ENCODE peak calls at places on chromosomes 2 and 18, in six cellular contexts. One of them, this sample, is unnamed.

GRCh38 chr2:238747114-238747513 is 100.8 kb upstream of the TWIST2 start:
- DNase-seq in HCT116: no peak
- DNase-seq in HepG2: no peak
- DNase-seq in H1: no peak
- DNase-seq in K562: no peak
- DNase-seq in GM12878: no peak
- DNase-seq in this sample: no peak

GRCh38 chr2:46213906-46214305 is 83.3 kb upstream of the EPAS1 start:
- DNase-seq in HCT116: no peak
- DNase-seq in HepG2: no peak
- DNase-seq in H1: no peak
- DNase-seq in K562: no peak
- DNase-seq in GM12878: no peak
- DNase-seq in this sample: no peak

GRCh38 chr18:8668381-8668780 is 37.0 kb upstream of the MTCL1 start:
- DNase-seq in HCT116: no peak
- DNase-seq in HepG2: no peak
- DNase-seq in H1: no peak
- DNase-seq in K562: no peak
- DNase-seq in GM12878: no peak
- DNase-seq in this sample: no peak

GRCh38 chr18:42289526-42289925 is 334.5 kb downstream of the PIK3C3 start:
- DNase-seq in HCT116: no peak
- DNase-seq in HepG2: no peak
- DNase-seq in H1: no peak
- DNase-seq in K562: no peak
- DNase-seq in GM12878: no peak
- DNase-seq in this sample: no peak

GRCh38 chr2:1867141-1867540 is 122.8 kb upstream of the PXDN start:
- DNase-seq in HCT116: no peak
- DNase-seq in HepG2: no peak
- DNase-seq in H1: no peak
- DNase-seq in K562: no peak
- DNase-seq in GM12878: no peak
- DNase-seq in this sample: no peak

GRCh38 chr2:97748397-97748796 is 35.0 kb downstream of the ZAP70 start:
- DNase-seq in HCT116: no peak
- DNase-seq in HepG2: peak; percentile 67
- DNase-seq in H1: peak; percentile 57
- DNase-seq in K562: peak; percentile 84
- DNase-seq in GM12878: no peak
- DNase-seq in this sample: peak; percentile 77

GRCh38 chr18:48136051-48136543 is 205.6 kb upstream of the SMAD2 start:
- DNase-seq in HCT116: no peak
- DNase-seq in HepG2: no peak
- DNase-seq in H1: no peak
- DNase-seq in K562: no peak
- DNase-seq in GM12878: no peak
- DNase-seq in this sample: no peak

GRCh38 chr18:69951182-69951581 is 3.5 kb upstream of the CD226 start:
- DNase-seq in HCT116: no peak
- DNase-seq in HepG2: peak; percentile 9
- DNase-seq in H1: no peak
- DNase-seq in K562: no peak
- DNase-seq in GM12878: no peak
- DNase-seq in this sample: no peak

GRCh38 chr2:123500346-123500745 is 524.7 kb upstream of the CNTNAP5 start:
- DNase-seq in HCT116: no peak
- DNase-seq in HepG2: no peak
- DNase-seq in H1: no peak
- DNase-seq in K562: no peak
- DNase-seq in GM12878: no peak
- DNase-seq in this sample: no peak

GRCh38 chr18:39845086-39845485 is 2109.9 kb upstream of the PIK3C3 start:
- DNase-seq in HCT116: no peak
- DNase-seq in HepG2: no peak
- DNase-seq in H1: no peak
- DNase-seq in K562: no peak
- DNase-seq in GM12878: no peak
- DNase-seq in this sample: no peak

GRCh38 chr2:51000849-51001617 is 30.9 kb downstream of the NRXN1 start:
- DNase-seq in HCT116: no peak
- DNase-seq in HepG2: no peak
- DNase-seq in H1: peak; percentile 17
- DNase-seq in K562: no peak
- DNase-seq in GM12878: no peak
- DNase-seq in this sample: peak; percentile 54

DNA sequence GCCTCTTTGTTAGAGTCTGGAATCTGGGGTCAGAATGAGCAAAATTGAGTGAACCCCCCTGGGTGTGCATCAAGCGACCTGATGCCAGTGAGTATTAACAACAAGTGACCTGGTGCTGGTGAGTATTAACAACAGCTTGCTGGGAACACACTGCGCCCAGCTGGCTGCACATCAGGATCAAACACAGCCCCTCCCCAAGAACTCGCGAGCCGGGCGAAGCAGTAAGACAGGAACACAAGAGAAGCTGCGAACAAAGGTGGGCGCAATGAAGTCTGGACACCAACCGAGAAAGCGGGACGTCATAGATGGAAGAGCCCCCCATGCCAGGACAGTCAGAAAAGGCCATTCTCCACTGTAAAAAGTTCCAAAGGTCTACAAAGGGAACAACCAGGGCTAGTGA is 34.3 kb downstream of the CRACDL start:
- DNase-seq in HCT116: no peak
- DNase-seq in HepG2: no peak
- DNase-seq in H1: no peak
- DNase-seq in K562: no peak
- DNase-seq in GM12878: no peak
- DNase-seq in this sample: no peak
- H3K9ac ChIP-seq in HCT116: no peak overlapping the region
- H3K9ac ChIP-seq in HepG2: no peak overlapping the region
- H3K9ac ChIP-seq in H1: no peak overlapping the region
- H3K9ac ChIP-seq in K562: no peak overlapping the region
- H3K9ac ChIP-seq in GM12878: no peak overlapping the region
- H3K9ac ChIP-seq in this sample: no peak overlapping the region

GRCh38 chr18:64888956-64889355 is 740.1 kb upstream of the LINC00305 start:
- DNase-seq in HCT116: no peak
- DNase-seq in HepG2: no peak
- DNase-seq in H1: no peak
- DNase-seq in K562: no peak
- DNase-seq in GM12878: no peak
- DNase-seq in this sample: no peak
- TF ChIP-seq ZNF274 in HCT116: no peak
- TF ChIP-seq ZNF274 in HepG2: no peak
- TF ChIP-seq ZNF274 in H1: no peak
- TF ChIP-seq ZNF274 in K562: no peak
- TF ChIP-seq ZNF274 in GM12878: no peak
- TF ChIP-seq ZNF274 in this sample: no peak

DNA sequence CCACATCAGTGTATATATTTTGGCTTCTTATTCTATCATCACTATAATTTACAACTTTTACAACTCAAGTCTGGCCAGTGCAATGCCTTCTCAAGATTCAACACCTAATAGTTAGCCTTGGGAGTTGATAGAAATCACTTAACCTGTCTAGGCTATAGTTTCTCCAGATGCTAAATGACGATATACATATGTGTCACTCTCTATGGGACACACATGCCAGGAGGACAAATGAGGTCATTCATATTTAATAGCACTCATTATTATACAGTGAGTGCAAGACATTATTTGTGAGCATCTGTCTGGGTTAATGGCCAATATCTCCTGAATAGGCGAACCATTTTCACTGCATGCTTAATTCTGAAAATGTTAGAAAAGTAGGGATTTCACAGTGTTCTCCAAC is 89.8 kb downstream of the ALK start:
- DNase-seq in HCT116: no peak
- DNase-seq in HepG2: no peak
- DNase-seq in H1: no peak
- DNase-seq in K562: no peak
- DNase-seq in GM12878: no peak
- DNase-seq in this sample: no peak
- H3K9ac ChIP-seq in HCT116: no peak overlapping the region
- H3K9ac ChIP-seq in HepG2: no peak overlapping the region
- H3K9ac ChIP-seq in H1: no peak overlapping the region
- H3K9ac ChIP-seq in K562: no peak overlapping the region
- H3K9ac ChIP-seq in GM12878: no peak overlapping the region
- H3K9ac ChIP-seq in this sample: no peak overlapping the region

DNA sequence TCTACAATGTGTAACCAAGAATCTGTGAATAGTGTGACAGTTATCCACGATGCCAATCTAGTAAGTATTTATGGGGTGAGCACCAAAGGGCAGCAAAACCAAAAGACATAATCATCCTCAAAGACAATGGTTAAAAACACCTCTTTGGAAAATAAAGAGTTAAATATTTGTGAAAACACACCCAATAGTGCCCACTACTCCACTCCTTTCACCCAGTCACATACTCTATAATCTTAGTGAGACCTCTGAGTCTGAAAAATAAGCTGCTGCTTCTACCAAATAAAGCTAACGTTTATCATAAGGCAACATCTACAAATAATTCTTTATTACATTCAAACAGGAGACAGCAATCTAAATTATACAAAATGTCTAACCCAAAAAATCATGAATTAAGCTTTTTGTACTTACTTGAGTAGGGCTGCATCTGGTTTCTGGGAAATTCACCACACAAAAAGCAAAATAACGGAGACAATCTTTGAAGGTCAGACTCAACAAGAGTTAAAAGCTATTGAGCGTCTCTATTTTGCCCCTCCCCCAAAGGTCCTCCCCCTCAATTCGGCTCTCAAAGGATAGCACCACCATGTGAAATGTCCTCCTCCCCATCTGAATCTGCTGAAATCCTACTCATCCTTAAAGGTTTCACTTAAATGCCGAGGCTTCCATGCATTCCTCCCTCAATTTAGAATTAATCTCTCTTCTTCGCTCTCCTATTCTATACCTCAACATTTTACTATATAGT is 2.0 kb downstream of the RAPH1 start:
- DNase-seq in HCT116: no peak
- DNase-seq in HepG2: peak; percentile 51
- DNase-seq in H1: no peak
- DNase-seq in K562: peak; percentile 2
- DNase-seq in GM12878: no peak
- DNase-seq in this sample: peak; percentile 36
- TF ChIP-seq ZNF274 in HCT116: no peak
- TF ChIP-seq ZNF274 in HepG2: no peak
- TF ChIP-seq ZNF274 in H1: no peak
- TF ChIP-seq ZNF274 in K562: no peak
- TF ChIP-seq ZNF274 in GM12878: no peak
- TF ChIP-seq ZNF274 in this sample: no peak

GRCh38 chr2:85583667-85584353 is 421 bp upstream of the VAMP5 start:
- DNase-seq in HCT116: no peak
- DNase-seq in HepG2: peak; percentile 73
- DNase-seq in H1: no peak
- DNase-seq in K562: no peak
- DNase-seq in GM12878: no peak
- DNase-seq in this sample: no peak

GRCh38 chr2:85584354-85584856 is at the start of gene VAMP5:
- DNase-seq in HCT116: no peak
- DNase-seq in HepG2: peak; percentile 79
- DNase-seq in H1: no peak
- DNase-seq in K562: no peak
- DNase-seq in GM12878: no peak
- DNase-seq in this sample: no peak

GRCh38 chr2:85585781-85586105 is 1.5 kb downstream of the VAMP5 start:
- DNase-seq in HCT116: no peak
- DNase-seq in HepG2: no peak
- DNase-seq in H1: no peak
- DNase-seq in K562: no peak
- DNase-seq in GM12878: no peak
- DNase-seq in this sample: no peak

GRCh38 chr2:85582467-85582866 is 1.8 kb upstream of the VAMP5 start:
- DNase-seq in HCT116: no peak
- DNase-seq in HepG2: no peak
- DNase-seq in H1: no peak
- DNase-seq in K562: no peak
- DNase-seq in GM12878: no peak
- DNase-seq in this sample: no peak

GRCh38 chr2:85584857-85585780 is 888 bp downstream of the VAMP5 start:
- DNase-seq in HCT116: no peak
- DNase-seq in HepG2: peak; percentile 96
- DNase-seq in H1: no peak
- DNase-seq in K562: peak; percentile 75
- DNase-seq in GM12878: no peak
- DNase-seq in this sample: no peak
- H3K9ac ChIP-seq in HCT116: peak overlapping the region; percentile 46
- H3K9ac ChIP-seq in HepG2: peak overlapping the region; percentile 96
- H3K9ac ChIP-seq in H1: no peak overlapping the region
- H3K9ac ChIP-seq in K562: peak overlapping the region; percentile 74
- H3K9ac ChIP-seq in GM12878: peak overlapping the region; percentile 56
- H3K9ac ChIP-seq in this sample: peak overlapping the region; percentile 56

GRCh38 chr2:174763793-174764179 is 486 bp downstream of the CHRNA1 start:
- DNase-seq in HCT116: no peak
- DNase-seq in HepG2: no peak
- DNase-seq in H1: no peak
- DNase-seq in K562: no peak
- DNase-seq in GM12878: no peak
- DNase-seq in this sample: no peak

GRCh38 chr2:174762464-174762863 is 1.8 kb downstream of the CHRNA1 start:
- DNase-seq in HCT116: no peak
- DNase-seq in HepG2: no peak
- DNase-seq in H1: no peak
- DNase-seq in K562: no peak
- DNase-seq in GM12878: no peak
- DNase-seq in this sample: no peak

GRCh38 chr2:174761837-174762236 is 2.4 kb downstream of the CHRNA1 start:
- DNase-seq in HCT116: no peak
- DNase-seq in HepG2: no peak
- DNase-seq in H1: no peak
- DNase-seq in K562: no peak
- DNase-seq in GM12878: no peak
- DNase-seq in this sample: no peak

GRCh38 chr2:174765576-174765975 is 1.3 kb upstream of the CHRNA1 start:
- DNase-seq in HCT116: no peak
- DNase-seq in HepG2: no peak
- DNase-seq in H1: no peak
- DNase-seq in K562: no peak
- DNase-seq in GM12878: no peak
- DNase-seq in this sample: no peak

GRCh38 chr2:174764281-174765063 is at the start of gene CHRNA1:
- DNase-seq in HCT116: no peak
- DNase-seq in HepG2: no peak
- DNase-seq in H1: no peak
- DNase-seq in K562: no peak
- DNase-seq in GM12878: no peak
- DNase-seq in this sample: no peak
- TF ChIP-seq ZNF274 in HCT116: no peak
- TF ChIP-seq ZNF274 in HepG2: no peak
- TF ChIP-seq ZNF274 in H1: no peak
- TF ChIP-seq ZNF274 in K562: no peak
- TF ChIP-seq ZNF274 in GM12878: no peak
- TF ChIP-seq ZNF274 in this sample: no peak

GRCh38 chr2:151410485-151410833 is 757 bp downstream of the RIF1 start:
- DNase-seq in HCT116: no peak
- DNase-seq in HepG2: peak; percentile 50
- DNase-seq in H1: no peak
- DNase-seq in K562: peak; percentile 77
- DNase-seq in GM12878: no peak
- DNase-seq in this sample: peak; percentile 22
- H3K9ac ChIP-seq in HCT116: peak overlapping the region; percentile 96
- H3K9ac ChIP-seq in HepG2: peak overlapping the region; percentile 93
- H3K9ac ChIP-seq in H1: peak overlapping the region; percentile 89
- H3K9ac ChIP-seq in K562: peak overlapping the region; percentile 100
- H3K9ac ChIP-seq in GM12878: peak overlapping the region; percentile 85
- H3K9ac ChIP-seq in this sample: peak overlapping the region; percentile 99